ENCODE peak calls at places on chromosomes 16 and 17, in seven cellular contexts. E is AG04450; H is NCI-H1092 treated with DMSO at 0.1 percent for 48 hours; F is mesothelial cell of epicardium; C is activated CD4-positive, alpha-beta T cell treated with anti-CD3 and anti-CD28 coated beads, Interleukin-2, amount 50 U/mL, for 1 hour; O is NCI-H2081; M is T-helper 2 cell. L is an unnamed sample.

GRCh38 chr17:69900829-69901228 is 174.2 kb upstream of the KCNJ16 start:
- DNase-seq in E (no peak), H (no peak), F (no peak), C (no peak), O (no peak), M (no peak), L (no peak)

GRCh38 chr17:50564916-50565315 is 4.4 kb downstream of the CACNA1G start:
- DNase-seq in E (no peak), H (no peak), F (no peak), C (no peak), O (no peak), M (no peak), L (no peak)

GRCh38 chr17:68600123-68600880 is 865 bp downstream of the FAM20A start:
- DNase-seq in E (no peak), H (peak), F (peak), C (no peak), O (no peak), M (no peak), L (no peak)

GRCh38 chr17:1977583-1978395 is 47.3 kb downstream of the RTN4RL1 start:
- DNase-seq in E (no peak), H (no peak), F (no peak), C (no peak), O (no peak), M (no peak), L (no peak)

GRCh38 chr17:7097940-7098339 is 16.7 kb downstream of the ASGR2 start:
- DNase-seq in E (no peak), H (no peak), F (no peak), C (no peak), O (no peak), M (no peak), L (no peak)

GRCh38 chr17:46774108-46774737 is 44.3 kb downstream of the WNT3 start:
- DNase-seq in E (no peak), H (no peak), F (no peak), C (no peak), O (no peak), M (no peak), L (no peak)

GRCh38 chr16:86604436-86605220 is 26.3 kb downstream of the FOXL1 start:
- DNase-seq in E (no peak), H (no peak), F (no peak), C (peak), O (no peak), M (peak), L (peak)

GRCh38 chr17:4104506-4104905 is 38.3 kb downstream of the ZZEF1 start:
- DNase-seq in E (no peak), H (no peak), F (no peak), C (no peak), O (no peak), M (no peak), L (no peak)

GRCh38 chr17:75130632-75131277 is 787 bp downstream of the NT5C start:
- DNase-seq in E (no peak), H (peak), F (peak), C (peak), O (peak), M (peak), L (peak)

GRCh38 chr17:59330314-59330942 is 1.0 kb upstream of the YPEL2 start:
- DNase-seq in E (no peak), H (no peak), F (no peak), C (no peak), O (no peak), M (no peak), L (no peak)

GRCh38 chr17:76005263-76006149 is 4.9 kb downstream of the CDK3 start:
- DNase-seq in E (no peak), H (peak), F (peak), C (peak), O (peak), M (peak), L (peak)

GRCh38 chr16:12027091-12027490 is 50.6 kb downstream of the SNX29 start:
- DNase-seq in E (no peak), H (no peak), F (no peak), C (no peak), O (peak), M (no peak), L (no peak)